ENCODE peak calls at places on chromosomes 16 and 17, in seven cellular contexts. A, E, H, N, T, Q and L are unnamed samples.

GRCh38 chr17:35889818-35890773 is 9.9 kb upstream of the CCL5 start:
- DNase-seq in E (peak), H (no peak), N (no peak), A (peak), Q (peak), T (peak), L (peak)

GRCh38 chr17:51188321-51188853 is 22.2 kb downstream of the NME2 start:
- DNase-seq in Q (no peak), E (no peak), A (no peak), N (no peak), H (no peak), T (no peak), L (no peak)

GRCh38 chr17:13786000-13786598 is 184.4 kb upstream of the HS3ST3A1 start:
- DNase-seq in T (no peak), N (no peak), E (peak), H (no peak), A (peak), Q (no peak), L (peak)

GRCh38 chr16:89037261-89038152 is 56.1 kb upstream of the ACSF3 start:
- DNase-seq in Q (peak), A (peak), T (no peak), H (peak), N (peak), E (peak), L (no peak)

GRCh38 chr16:85829751-85830445 is 30.4 kb downstream of the COX4I1 start:
- DNase-seq in H (no peak), A (no peak), N (no peak), E (no peak), Q (no peak), T (no peak), L (no peak)

GRCh38 chr17:51435641-51436091 is 175.3 kb downstream of the UTP18 start:
- DNase-seq in N (peak), Q (peak), H (peak), T (no peak), E (peak), A (peak), L (no peak)

GRCh38 chr16:4306439-4307214 is 9.2 kb upstream of the GLIS2 start:
- DNase-seq in N (no peak), Q (no peak), H (no peak), E (no peak), A (no peak), T (no peak), L (no peak)

GRCh38 chr17:74883241-74883750 is 10.1 kb downstream of the FADS6 start:
- DNase-seq in E (no peak), H (no peak), A (no peak), T (no peak), N (no peak), Q (peak), L (no peak)

GRCh38 chr17:63138713-63139112 is 172.7 kb downstream of the TANC2 start:
- DNase-seq in N (no peak), T (no peak), Q (no peak), E (no peak), H (no peak), A (no peak), L (no peak)

GRCh38 chr16:82584553-82585152 is 42.1 kb upstream of the CDH13 start:
- DNase-seq in N (no peak), A (no peak), H (no peak), Q (no peak), E (no peak), T (no peak), L (no peak)

GRCh38 chr16:1532081-1532760 is 1.2 kb upstream of the TMEM204 start:
- DNase-seq in H (no peak), T (no peak), A (peak), N (no peak), Q (no peak), E (no peak), L (no peak)

GRCh38 chr17:72173475-72174116 is 52.8 kb downstream of the SOX9 start:
- DNase-seq in E (no peak), A (no peak), H (no peak), T (no peak), Q (no peak), N (no peak), L (no peak)

GRCh38 chr16:74521691-74522090 is 85.2 kb downstream of the GLG1 start:
- DNase-seq in E (peak), H (no peak), N (no peak), A (no peak), Q (no peak), T (peak), L (no peak)

GRCh38 chr16:21584817-21585216 is 14.6 kb upstream of the METTL9 start:
- DNase-seq in H (no peak), A (no peak), E (no peak), Q (no peak), N (no peak), T (no peak), L (no peak)

GRCh38 chr17:12409082-12409481 is 256.6 kb upstream of the MYOCD start:
- DNase-seq in E (no peak), N (no peak), H (no peak), T (no peak), A (no peak), Q (no peak), L (no peak)

GRCh38 chr16:82638095-82638798 is 11.5 kb downstream of the CDH13 start:
- DNase-seq in E (peak), T (no peak), N (peak), Q (peak), A (no peak), H (no peak), L (no peak)

GRCh38 chr16:9123871-9124270 is 32.4 kb downstream of the HAPSTR1 start:
- DNase-seq in A (no peak), Q (peak), E (no peak), N (peak), T (no peak), H (no peak), L (no peak)

GRCh38 chr16:69848635-69849545 is 86.8 kb downstream of the WWP2 start:
- DNase-seq in T (peak), N (peak), E (peak), H (no peak), Q (peak), A (peak), L (peak)

GRCh38 chr17:37570527-37571093 is 38.6 kb downstream of the SYNRG start:
- DNase-seq in A (peak), E (peak), H (peak), Q (peak), N (peak), T (peak), L (no peak)

GRCh38 chr16:77059441-77059840 is 131.5 kb upstream of the MON1B start:
- DNase-seq in E (peak), T (peak), H (no peak), Q (no peak), N (no peak), A (no peak), L (no peak)

GRCh38 chr17:2241823-2242222 is 61.8 kb downstream of the SMG6 start:
- DNase-seq in E (peak), T (no peak), Q (no peak), A (no peak), N (no peak), H (no peak), L (no peak)

GRCh38 chr17:67570797-67571196 is 146.9 kb upstream of the NOL11 start:
- DNase-seq in A (no peak), Q (no peak), E (no peak), H (no peak), T (no peak), N (no peak), L (no peak)

GRCh38 chr17:16991349-16992009 is 19.6 kb upstream of the TNFRSF13B start:
- DNase-seq in E (peak), A (peak), H (peak), T (no peak), Q (peak), N (peak), L (no peak)

GRCh38 chr17:16988749-16989229 is 16.9 kb upstream of the TNFRSF13B start:
- DNase-seq in N (no peak), H (no peak), E (peak), A (no peak), T (no peak), Q (no peak), L (no peak)

GRCh38 chr17:16987830-16988601 is 16.1 kb upstream of the TNFRSF13B start:
- DNase-seq in A (peak), H (no peak), Q (peak), E (peak), N (peak), T (no peak), L (peak)

GRCh38 chr17:16989953-16990860 is 18.3 kb upstream of the TNFRSF13B start:
- DNase-seq in A (no peak), E (no peak), T (no peak), N (peak), Q (peak), H (no peak), L (no peak)

DNA sequence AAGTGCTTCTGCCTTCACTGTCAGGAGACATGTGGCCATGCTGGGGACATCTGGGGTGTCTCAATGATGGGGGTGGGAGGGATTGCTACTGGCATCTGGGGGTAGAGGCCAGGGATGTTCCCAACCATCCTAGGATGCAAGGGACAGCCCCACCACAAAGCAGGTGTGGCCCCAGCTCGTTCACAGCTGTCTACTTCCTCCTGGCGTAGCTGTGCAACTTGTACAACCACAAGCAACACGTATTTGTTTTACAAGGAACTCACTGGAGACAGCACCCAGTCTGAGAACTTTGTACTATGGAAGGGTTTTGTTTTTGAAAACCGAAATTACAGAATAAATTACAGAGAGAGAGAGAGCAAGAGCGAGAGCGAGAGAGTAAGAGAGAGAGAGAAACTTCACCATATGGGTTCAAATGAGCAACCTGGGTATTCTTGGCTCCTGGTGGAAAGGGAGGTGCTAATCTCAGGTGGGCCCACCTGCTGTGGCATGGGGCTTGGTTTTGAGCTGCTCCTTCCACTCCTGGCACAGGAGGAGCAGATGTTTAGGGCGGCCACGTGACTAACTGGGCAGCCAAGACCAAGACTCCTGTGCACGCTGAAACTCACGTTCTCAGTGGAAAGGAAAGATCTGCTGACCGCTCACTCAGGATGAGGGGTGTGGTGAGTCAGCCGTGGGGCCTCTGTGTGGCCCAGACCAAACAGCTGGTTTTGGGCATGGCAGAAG is 17.5 kb upstream of the TNFRSF13B start:
- DNase-seq in A (no peak), E (no peak), T (no peak), N (no peak), H (no peak), Q (no peak), L (no peak)
- H3K4me3 ChIP-seq in A (no peak), E (no peak), T (no peak), N (no peak), H (no peak), Q (no peak), L (no peak)

GRCh38 chr17:15263680-15264079 is 1.4 kb downstream of the PMP22 start:
- DNase-seq in H (no peak), E (no peak), Q (no peak), T (no peak), A (no peak), N (peak), L (no peak)

GRCh38 chr17:15264542-15264941 is 584 bp downstream of the PMP22 start:
- DNase-seq in T (no peak), A (no peak), N (peak), E (no peak), H (no peak), Q (no peak), L (no peak)

GRCh38 chr17:15262291-15263205 is 2.6 kb downstream of the PMP22 start:
- DNase-seq in E (peak), H (no peak), A (peak), T (peak), Q (peak), N (peak), L (no peak)

GRCh38 chr17:15261818-15262290 is 3.3 kb downstream of the PMP22 start:
- DNase-seq in N (peak), E (peak), Q (no peak), T (no peak), H (no peak), A (peak), L (no peak)

DNA sequence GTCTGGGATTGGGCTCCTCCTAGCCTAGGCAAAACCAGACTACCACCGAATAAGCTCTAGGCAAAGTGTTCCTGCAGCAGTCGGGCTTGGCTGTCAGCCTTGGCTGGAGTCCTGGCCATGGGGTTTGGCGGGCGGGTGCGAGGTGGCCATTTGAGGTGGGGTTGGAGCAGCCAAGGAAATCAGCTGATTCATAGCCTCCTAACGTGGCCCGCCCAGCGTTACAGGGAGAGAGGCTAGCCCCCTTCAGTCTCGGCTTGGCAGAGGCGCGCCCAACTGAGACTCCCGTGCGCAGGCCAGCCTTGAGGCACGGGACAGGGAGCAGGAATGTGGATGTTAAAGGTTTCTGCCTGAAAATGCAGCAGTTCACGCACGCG is 1.9 kb downstream of the PMP22 start:
- DNase-seq in E (peak), A (peak), H (no peak), T (peak), Q (no peak), N (peak), L (no peak)
- TF ChIP-seq CTCF in E (no peak), A (no peak), H (no peak), T (no peak), Q (no peak), N (no peak), L (no peak)

GRCh38 chr17:56292628-56293027 is 139.4 kb downstream of the ANKFN1 start:
- DNase-seq in T (no peak), Q (no peak), N (no peak), H (no peak), E (no peak), A (no peak), L (no peak)

GRCh38 chr17:56291226-56291805 is 138.0 kb downstream of the ANKFN1 start:
- DNase-seq in T (no peak), Q (no peak), N (no peak), A (no peak), H (no peak), E (no peak), L (no peak)

GRCh38 chr17:56292010-56292409 is 138.7 kb downstream of the ANKFN1 start:
- DNase-seq in A (no peak), Q (peak), T (peak), H (no peak), N (peak), E (no peak), L (peak)

GRCh38 chr17:56289321-56289720 is 136.0 kb downstream of the ANKFN1 start:
- DNase-seq in E (no peak), N (no peak), H (no peak), Q (no peak), A (no peak), T (no peak), L (no peak)

GRCh38 chr17:56290486-56291118 is 137.3 kb downstream of the ANKFN1 start:
- DNase-seq in H (no peak), A (no peak), N (no peak), Q (no peak), T (no peak), E (no peak), L (no peak)
- H3K4me3 ChIP-seq in H (no peak), A (no peak), N (peak), Q (no peak), T (no peak), E (no peak), L (no peak)

DNA sequence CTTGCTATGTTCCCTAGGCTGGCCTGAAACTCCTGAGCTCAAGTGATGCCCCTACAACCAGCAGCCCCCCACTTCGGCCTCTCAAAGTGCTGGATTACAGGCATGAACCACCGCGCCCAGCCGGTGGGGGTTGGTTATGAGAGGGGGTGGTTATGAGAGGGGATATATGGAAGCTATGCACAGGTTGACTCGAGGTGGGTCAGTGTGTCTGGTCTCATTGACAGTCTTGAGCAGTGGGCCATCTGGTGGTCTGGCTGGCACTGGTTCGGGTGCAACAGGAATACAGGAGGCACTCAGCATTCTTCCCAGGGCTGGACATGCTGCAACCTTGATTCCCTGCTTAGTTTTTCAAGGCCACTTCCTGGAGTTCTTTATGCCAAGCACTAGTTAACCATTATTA is 5.6 kb upstream of the STX1B start:
- DNase-seq in Q (no peak), A (no peak), H (no peak), E (no peak), N (no peak), T (no peak), L (no peak)
- TF ChIP-seq CTCF in Q (no peak), A (no peak), H (peak), E (no peak), N (no peak), T (no peak), L (no peak)

DNA sequence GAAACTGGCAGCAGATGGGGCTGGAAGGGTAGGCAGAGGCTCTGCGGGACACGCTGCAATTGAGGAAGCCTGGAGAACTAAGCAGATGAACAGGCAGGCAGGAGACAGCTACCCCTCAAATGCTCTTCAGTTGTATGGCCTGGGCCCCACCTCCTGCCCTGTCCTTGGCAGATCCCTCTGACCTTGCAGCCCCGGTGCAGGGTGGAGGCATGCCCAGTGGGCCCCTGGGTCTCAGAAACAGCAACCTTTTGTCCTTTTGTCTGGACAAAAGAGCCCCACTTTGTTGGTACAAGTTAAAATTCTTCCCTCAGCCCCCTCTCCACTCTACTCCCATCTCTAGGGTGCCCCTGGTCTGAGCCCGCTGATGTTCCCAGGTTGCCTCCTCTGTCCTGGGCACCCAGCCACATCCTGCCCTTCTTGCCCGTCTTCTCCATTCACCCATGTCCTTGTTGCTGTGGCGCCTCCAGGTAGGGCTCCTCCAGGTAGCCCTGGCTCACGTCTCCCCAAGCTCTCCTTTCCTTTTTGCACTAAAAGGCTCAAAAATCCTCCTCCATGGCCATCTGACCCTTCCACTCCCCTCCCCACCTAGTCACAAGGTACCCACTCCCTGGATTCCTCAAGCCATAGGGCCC is 136.8 kb downstream of the CLEC16A start:
- DNase-seq in Q (no peak), T (no peak), E (no peak), H (no peak), A (no peak), N (no peak), L (no peak)
- H3K4me3 ChIP-seq in Q (no peak), T (no peak), E (no peak), H (no peak), A (no peak), N (no peak), L (no peak)

DNA sequence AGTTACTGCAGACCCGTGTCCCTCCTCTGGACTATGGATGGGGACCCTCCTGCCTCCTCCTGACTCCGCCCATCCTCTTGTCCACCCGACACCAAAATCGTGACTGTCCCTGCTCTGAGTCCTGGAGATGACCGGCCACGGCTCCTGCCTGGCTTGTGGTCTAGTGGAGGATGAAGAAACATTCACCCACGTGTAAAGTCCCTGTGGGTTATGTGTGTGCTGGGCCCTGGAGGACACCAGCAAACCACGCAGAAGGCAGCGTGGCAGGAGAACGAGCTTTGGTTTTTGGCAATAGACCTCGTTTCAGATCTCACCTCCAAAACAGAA is 11.9 kb downstream of the SPNS2 start:
- DNase-seq in E (no peak), N (no peak), A (no peak), Q (no peak), T (no peak), H (no peak), L (no peak)
- TF ChIP-seq CTCF in E (no peak), N (no peak), A (no peak), Q (no peak), T (no peak), H (no peak), L (no peak)

GRCh38 chr16:67539691-67540635 is 11.3 kb downstream of the RIPOR1 start:
- DNase-seq in T (no peak), N (no peak), E (no peak), H (no peak), A (no peak), Q (no peak), L (no peak)

GRCh38 chr16:67537270-67537635 is 8.6 kb downstream of the RIPOR1 start:
- DNase-seq in E (peak), N (no peak), Q (peak), H (no peak), A (peak), T (no peak), L (no peak)

GRCh38 chr16:67537636-67538591 is 9.3 kb downstream of the RIPOR1 start:
- DNase-seq in E (peak), A (peak), Q (no peak), T (no peak), N (no peak), H (no peak), L (no peak)

GRCh38 chr16:67539271-67539670 is 10.6 kb downstream of the RIPOR1 start:
- DNase-seq in T (no peak), N (no peak), A (no peak), E (no peak), H (no peak), Q (no peak), L (no peak)

DNA sequence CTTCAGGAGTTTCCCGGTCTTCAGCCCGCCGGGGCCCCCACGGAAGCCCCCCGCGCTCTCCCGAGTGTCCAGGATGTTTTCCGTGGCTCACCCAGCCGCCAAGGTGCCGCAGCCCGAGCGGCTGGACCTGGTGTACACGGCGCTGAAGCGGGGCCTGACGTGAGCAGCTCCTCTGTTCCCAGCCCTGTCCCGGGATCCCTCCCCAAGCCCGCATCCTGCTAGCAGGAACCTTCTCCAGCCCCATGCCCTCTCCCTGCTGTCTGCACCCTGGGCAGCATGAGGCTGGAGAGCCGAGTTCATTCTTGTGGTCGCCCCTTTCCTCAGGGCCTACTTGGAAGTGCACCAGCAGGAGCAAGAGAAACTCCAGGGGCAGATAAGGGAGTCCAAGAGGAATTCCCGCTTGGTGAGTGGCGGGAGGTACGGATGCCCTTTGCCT is 10.1 kb downstream of the RIPOR1 start:
- DNase-seq in A (no peak), T (no peak), N (no peak), E (peak), Q (no peak), H (no peak), L (no peak)
- H3K4me3 ChIP-seq in A (no peak), T (no peak), N (no peak), E (peak), Q (peak), H (peak), L (peak)